ENCODE peak calls at places on chromosome 10, in eight cellular contexts. One of them, this sample, is unnamed.

GRCh38 chr10:56823849-56824248 is 462.8 kb upstream of the ZWINT start:
- DNase-seq in prostate gland: no peak
- DNase-seq in upper lobe of right lung: no peak
- DNase-seq in body of pancreas: no peak
- DNase-seq in heart left ventricle: no peak
- DNase-seq in colonic mucosa: no peak
- DNase-seq in LNCaP clone FGC: no peak
- DNase-seq in HFF-Myc: no peak
- DNase-seq in this sample: no peak

GRCh38 chr10:78972160-78972946 is 96.4 kb upstream of the ZMIZ1 start:
- DNase-seq in prostate gland: peak
- DNase-seq in upper lobe of right lung: peak
- DNase-seq in body of pancreas: peak
- DNase-seq in heart left ventricle: peak
- DNase-seq in colonic mucosa: peak
- DNase-seq in LNCaP clone FGC: no peak
- DNase-seq in HFF-Myc: peak
- DNase-seq in this sample: peak

GRCh38 chr10:122054046-122055025 is 65.4 kb downstream of the TACC2 start:
- DNase-seq in prostate gland: no peak
- DNase-seq in upper lobe of right lung: peak
- DNase-seq in body of pancreas: peak
- DNase-seq in heart left ventricle: peak
- DNase-seq in colonic mucosa: peak
- DNase-seq in LNCaP clone FGC: no peak
- DNase-seq in HFF-Myc: no peak
- DNase-seq in this sample: peak

GRCh38 chr10:86411281-86411841 is 44.8 kb upstream of the GRID1 start:
- DNase-seq in prostate gland: no peak
- DNase-seq in upper lobe of right lung: no peak
- DNase-seq in body of pancreas: no peak
- DNase-seq in heart left ventricle: no peak
- DNase-seq in colonic mucosa: peak
- DNase-seq in LNCaP clone FGC: no peak
- DNase-seq in HFF-Myc: peak
- DNase-seq in this sample: peak

GRCh38 chr10:84552478-84552877 is 224.1 kb downstream of the CCSER2 start:
- DNase-seq in prostate gland: no peak
- DNase-seq in upper lobe of right lung: no peak
- DNase-seq in body of pancreas: no peak
- DNase-seq in heart left ventricle: no peak
- DNase-seq in colonic mucosa: no peak
- DNase-seq in LNCaP clone FGC: no peak
- DNase-seq in HFF-Myc: no peak
- DNase-seq in this sample: no peak

GRCh38 chr10:49527061-49527460 is 11.9 kb downstream of the ERCC6 start:
- DNase-seq in prostate gland: no peak
- DNase-seq in upper lobe of right lung: no peak
- DNase-seq in body of pancreas: no peak
- DNase-seq in heart left ventricle: no peak
- DNase-seq in colonic mucosa: no peak
- DNase-seq in LNCaP clone FGC: no peak
- DNase-seq in HFF-Myc: no peak
- DNase-seq in this sample: no peak

GRCh38 chr10:96370575-96371157 is 11.9 kb upstream of the OPALIN start:
- DNase-seq in prostate gland: peak
- DNase-seq in upper lobe of right lung: no peak
- DNase-seq in body of pancreas: peak
- DNase-seq in heart left ventricle: peak
- DNase-seq in colonic mucosa: peak
- DNase-seq in LNCaP clone FGC: no peak
- DNase-seq in HFF-Myc: no peak
- DNase-seq in this sample: peak

GRCh38 chr10:7408003-7408493 is 2.8 kb downstream of the SFMBT2 start:
- DNase-seq in prostate gland: peak
- DNase-seq in upper lobe of right lung: peak
- DNase-seq in body of pancreas: peak
- DNase-seq in heart left ventricle: peak
- DNase-seq in colonic mucosa: peak
- DNase-seq in LNCaP clone FGC: no peak
- DNase-seq in HFF-Myc: no peak
- DNase-seq in this sample: peak

GRCh38 chr10:73992899-73993788 is 4.8 kb upstream of the VCL start:
- DNase-seq in prostate gland: no peak
- DNase-seq in upper lobe of right lung: no peak
- DNase-seq in body of pancreas: no peak
- DNase-seq in heart left ventricle: no peak
- DNase-seq in colonic mucosa: no peak
- DNase-seq in LNCaP clone FGC: no peak
- DNase-seq in HFF-Myc: no peak
- DNase-seq in this sample: peak

GRCh38 chr10:73997806-73998622 is at the start of gene VCL:
- DNase-seq in prostate gland: peak
- DNase-seq in upper lobe of right lung: peak
- DNase-seq in body of pancreas: peak
- DNase-seq in heart left ventricle: peak
- DNase-seq in colonic mucosa: peak
- DNase-seq in LNCaP clone FGC: peak
- DNase-seq in HFF-Myc: peak
- DNase-seq in this sample: peak

GRCh38 chr10:73991846-73992245 is 6.1 kb upstream of the VCL start:
- DNase-seq in prostate gland: no peak
- DNase-seq in upper lobe of right lung: peak
- DNase-seq in body of pancreas: no peak
- DNase-seq in heart left ventricle: peak
- DNase-seq in colonic mucosa: peak
- DNase-seq in LNCaP clone FGC: no peak
- DNase-seq in HFF-Myc: no peak
- DNase-seq in this sample: no peak

GRCh38 chr10:73997479-73997805 is 474 bp upstream of the VCL start:
- DNase-seq in prostate gland: no peak
- DNase-seq in upper lobe of right lung: no peak
- DNase-seq in body of pancreas: no peak
- DNase-seq in heart left ventricle: no peak
- DNase-seq in colonic mucosa: no peak
- DNase-seq in LNCaP clone FGC: no peak
- DNase-seq in HFF-Myc: peak
- DNase-seq in this sample: no peak

DNA sequence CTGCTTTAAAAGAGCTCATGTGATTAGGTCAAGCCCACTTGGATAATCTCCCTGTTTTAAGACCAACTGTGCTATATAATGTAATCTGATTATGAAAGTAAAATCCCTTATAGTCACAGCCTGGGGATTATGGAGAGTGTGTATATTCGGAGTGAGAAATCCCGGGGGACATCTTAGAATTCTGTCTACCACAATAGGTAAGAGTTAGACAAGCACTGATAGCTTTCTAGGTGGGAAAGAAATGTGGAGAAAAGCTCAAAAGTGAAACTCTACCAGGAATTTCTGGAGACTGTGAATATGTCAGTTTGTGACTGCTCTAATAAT is 2.9 kb upstream of the VCL start:
- DNase-seq in prostate gland: no peak
- DNase-seq in upper lobe of right lung: no peak
- DNase-seq in body of pancreas: no peak
- DNase-seq in heart left ventricle: no peak
- DNase-seq in colonic mucosa: no peak
- DNase-seq in LNCaP clone FGC: no peak
- DNase-seq in HFF-Myc: no peak
- DNase-seq in this sample: no peak
- TF ChIP-seq CTCF in prostate gland: no peak
- TF ChIP-seq CTCF in upper lobe of right lung: no peak
- TF ChIP-seq CTCF in body of pancreas: no peak
- TF ChIP-seq CTCF in heart left ventricle: no peak
- TF ChIP-seq CTCF in colonic mucosa: no peak
- TF ChIP-seq CTCF in LNCaP clone FGC: no peak
- TF ChIP-seq CTCF in HFF-Myc: no peak
- TF ChIP-seq CTCF in this sample: no peak

GRCh38 chr10:101122270-101123084 is 8.6 kb upstream of the TLX1 start:
- DNase-seq in prostate gland: no peak
- DNase-seq in upper lobe of right lung: no peak
- DNase-seq in body of pancreas: no peak
- DNase-seq in heart left ventricle: no peak
- DNase-seq in colonic mucosa: no peak
- DNase-seq in LNCaP clone FGC: no peak
- DNase-seq in HFF-Myc: no peak
- DNase-seq in this sample: no peak

GRCh38 chr10:101123085-101123814 is 7.8 kb upstream of the TLX1 start:
- DNase-seq in prostate gland: no peak
- DNase-seq in upper lobe of right lung: no peak
- DNase-seq in body of pancreas: no peak
- DNase-seq in heart left ventricle: no peak
- DNase-seq in colonic mucosa: peak
- DNase-seq in LNCaP clone FGC: no peak
- DNase-seq in HFF-Myc: no peak
- DNase-seq in this sample: no peak

GRCh38 chr10:101121661-101122045 is 9.4 kb upstream of the TLX1 start:
- DNase-seq in prostate gland: no peak
- DNase-seq in upper lobe of right lung: no peak
- DNase-seq in body of pancreas: no peak
- DNase-seq in heart left ventricle: no peak
- DNase-seq in colonic mucosa: no peak
- DNase-seq in LNCaP clone FGC: no peak
- DNase-seq in HFF-Myc: no peak
- DNase-seq in this sample: no peak

GRCh38 chr10:101120520-101120883 is 10.6 kb upstream of the TLX1 start:
- DNase-seq in prostate gland: no peak
- DNase-seq in upper lobe of right lung: no peak
- DNase-seq in body of pancreas: no peak
- DNase-seq in heart left ventricle: no peak
- DNase-seq in colonic mucosa: no peak
- DNase-seq in LNCaP clone FGC: no peak
- DNase-seq in HFF-Myc: no peak
- DNase-seq in this sample: no peak

GRCh38 chr10:101120884-101121660 is 10.0 kb upstream of the TLX1 start:
- DNase-seq in prostate gland: no peak
- DNase-seq in upper lobe of right lung: no peak
- DNase-seq in body of pancreas: no peak
- DNase-seq in heart left ventricle: no peak
- DNase-seq in colonic mucosa: peak
- DNase-seq in LNCaP clone FGC: no peak
- DNase-seq in HFF-Myc: no peak
- DNase-seq in this sample: no peak
- H3K4me3 ChIP-seq in prostate gland: peak
- H3K4me3 ChIP-seq in upper lobe of right lung: peak
- H3K4me3 ChIP-seq in body of pancreas: peak
- H3K4me3 ChIP-seq in heart left ventricle: peak
- H3K4me3 ChIP-seq in colonic mucosa: peak
- H3K4me3 ChIP-seq in LNCaP clone FGC: no peak
- H3K4me3 ChIP-seq in HFF-Myc: peak
- H3K4me3 ChIP-seq in this sample: peak

DNA sequence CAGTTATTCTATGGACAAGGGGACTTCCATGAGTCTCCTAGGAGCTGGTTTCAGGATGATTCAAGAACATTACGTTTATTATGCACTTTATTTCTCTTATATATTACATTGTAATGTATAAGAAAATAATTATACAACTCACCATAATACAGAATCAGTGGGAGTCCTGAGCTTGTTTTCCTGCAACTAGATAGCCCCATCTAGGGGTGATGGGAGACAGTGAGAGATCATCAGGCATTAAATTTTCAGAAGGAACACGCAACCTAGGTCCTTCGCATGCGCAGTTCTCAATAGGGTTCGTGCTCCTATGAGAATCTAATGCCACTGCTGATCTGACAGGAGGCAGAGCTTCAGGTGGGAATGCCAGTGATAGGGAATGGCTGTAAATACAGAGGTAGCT is 137.9 kb downstream of the ANKRD30A start:
- DNase-seq in prostate gland: no peak
- DNase-seq in upper lobe of right lung: no peak
- DNase-seq in body of pancreas: no peak
- DNase-seq in heart left ventricle: no peak
- DNase-seq in colonic mucosa: no peak
- DNase-seq in LNCaP clone FGC: peak
- DNase-seq in HFF-Myc: no peak
- DNase-seq in this sample: no peak
- TF ChIP-seq CTCF in prostate gland: no peak
- TF ChIP-seq CTCF in upper lobe of right lung: no peak
- TF ChIP-seq CTCF in body of pancreas: no peak
- TF ChIP-seq CTCF in heart left ventricle: no peak
- TF ChIP-seq CTCF in colonic mucosa: no peak
- TF ChIP-seq CTCF in LNCaP clone FGC: peak
- TF ChIP-seq CTCF in HFF-Myc: no peak
- TF ChIP-seq CTCF in this sample: no peak

GRCh38 chr10:12348341-12348869 is 942 bp upstream of the CAMK1D start:
- DNase-seq in prostate gland: no peak
- DNase-seq in upper lobe of right lung: no peak
- DNase-seq in body of pancreas: peak
- DNase-seq in heart left ventricle: peak
- DNase-seq in colonic mucosa: peak
- DNase-seq in LNCaP clone FGC: no peak
- DNase-seq in HFF-Myc: no peak
- DNase-seq in this sample: no peak
- H3K4me3 ChIP-seq in prostate gland: peak
- H3K4me3 ChIP-seq in upper lobe of right lung: peak
- H3K4me3 ChIP-seq in body of pancreas: no peak
- H3K4me3 ChIP-seq in heart left ventricle: peak
- H3K4me3 ChIP-seq in colonic mucosa: peak
- H3K4me3 ChIP-seq in LNCaP clone FGC: no peak
- H3K4me3 ChIP-seq in HFF-Myc: peak
- H3K4me3 ChIP-seq in this sample: peak

DNA sequence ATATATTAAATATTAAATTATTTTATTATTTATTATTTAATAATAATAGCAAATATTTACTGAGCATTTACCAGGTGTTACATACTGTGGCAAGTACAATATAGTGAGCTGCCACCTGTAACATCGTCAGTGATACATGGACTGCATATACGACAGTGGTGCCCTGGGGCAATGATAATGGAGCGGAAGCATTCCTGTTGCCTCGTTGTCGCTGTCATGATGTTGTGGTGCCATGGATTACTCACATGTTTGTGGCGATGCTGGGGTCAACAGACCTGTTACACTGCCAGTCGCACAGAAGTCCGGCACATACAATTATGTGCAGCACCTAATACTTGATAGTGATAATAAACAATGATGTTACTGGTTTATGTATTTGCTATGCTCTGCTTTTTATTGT is 20.6 kb downstream of the CAMK1D start:
- DNase-seq in prostate gland: no peak
- DNase-seq in upper lobe of right lung: no peak
- DNase-seq in body of pancreas: no peak
- DNase-seq in heart left ventricle: no peak
- DNase-seq in colonic mucosa: no peak
- DNase-seq in LNCaP clone FGC: no peak
- DNase-seq in HFF-Myc: no peak
- DNase-seq in this sample: no peak
- TF ChIP-seq CTCF in prostate gland: no peak
- TF ChIP-seq CTCF in upper lobe of right lung: no peak
- TF ChIP-seq CTCF in body of pancreas: no peak
- TF ChIP-seq CTCF in heart left ventricle: no peak
- TF ChIP-seq CTCF in colonic mucosa: no peak
- TF ChIP-seq CTCF in LNCaP clone FGC: no peak
- TF ChIP-seq CTCF in HFF-Myc: no peak
- TF ChIP-seq CTCF in this sample: no peak

GRCh38 chr10:99673492-99673891 is 14.2 kb downstream of the ENTPD7 start:
- DNase-seq in prostate gland: no peak
- DNase-seq in upper lobe of right lung: no peak
- DNase-seq in body of pancreas: no peak
- DNase-seq in heart left ventricle: no peak
- DNase-seq in colonic mucosa: no peak
- DNase-seq in LNCaP clone FGC: no peak
- DNase-seq in HFF-Myc: no peak
- DNase-seq in this sample: no peak
- H3K4me3 ChIP-seq in prostate gland: no peak
- H3K4me3 ChIP-seq in upper lobe of right lung: no peak
- H3K4me3 ChIP-seq in body of pancreas: no peak
- H3K4me3 ChIP-seq in heart left ventricle: no peak
- H3K4me3 ChIP-seq in colonic mucosa: no peak
- H3K4me3 ChIP-seq in LNCaP clone FGC: no peak
- H3K4me3 ChIP-seq in HFF-Myc: no peak
- H3K4me3 ChIP-seq in this sample: no peak